ENCODE peak calls at places on chromosome 2, in five cellular contexts. V, O, E, N and G are unnamed samples.

GRCh38 chr2:161913865-161914264 is 160.2 kb downstream of the DPP4 start:
- DNase-seq in E (no peak), N (no peak), O (no peak), V (no peak), G (no peak)

GRCh38 chr2:1564506-1564905 is 151.2 kb downstream of the TPO start:
- DNase-seq in V (peak; percentile 63), N (no peak), E (no peak), O (no peak), G (no peak)

GRCh38 chr2:78082555-78082954 is 560.4 kb upstream of the LRRTM4 start:
- DNase-seq in O (no peak), E (no peak), V (no peak), N (no peak), G (no peak)

GRCh38 chr2:3243804-3244203 is 133.8 kb downstream of the EIPR1 start:
- DNase-seq in O (no peak), V (no peak), N (no peak), E (no peak), G (no peak)

GRCh38 chr2:128268611-128269357 is 49.9 kb downstream of the HS6ST1 start:
- DNase-seq in V (no peak), O (no peak), E (no peak), N (no peak), G (no peak)

GRCh38 chr2:171412571-171412970 is 21.2 kb downstream of the METTL8 start:
- DNase-seq in O (no peak), E (no peak), N (no peak), V (no peak), G (no peak)

GRCh38 chr2:159960413-159960812 is 102.0 kb downstream of the PLA2R1 start:
- DNase-seq in O (no peak), V (no peak), E (peak; percentile 78), N (no peak), G (no peak)

GRCh38 chr2:137302957-137303356 is 537.6 kb downstream of the THSD7B start:
- DNase-seq in V (peak; percentile 68), N (no peak), O (no peak), E (no peak), G (no peak)

GRCh38 chr2:217551229-217551909 is 451.4 kb downstream of the TNS1 start:
- DNase-seq in E (peak; percentile 53), N (no peak), O (no peak), V (no peak), G (peak; percentile 20)

GRCh38 chr2:101830555-101830954 is 133.0 kb downstream of the MAP4K4 start:
- DNase-seq in O (no peak), N (no peak), E (peak; percentile 92), V (no peak), G (no peak)

GRCh38 chr2:58633576-58634365 is 392.6 kb upstream of the FANCL start:
- DNase-seq in N (no peak), E (peak; percentile 44), V (no peak), O (no peak), G (no peak)

GRCh38 chr2:62992561-62992960 is 58.1 kb upstream of the OTX1 start:
- DNase-seq in N (peak; percentile 67), E (no peak), O (no peak), V (no peak), G (no peak)

GRCh38 chr2:7444614-7445013 is 527.4 kb downstream of the RNF144A start:
- DNase-seq in N (no peak), V (no peak), O (no peak), E (no peak), G (no peak)

GRCh38 chr2:101699939-101700442 is 2.5 kb downstream of the MAP4K4 start:
- DNase-seq in O (no peak), V (no peak), N (no peak), E (no peak), G (no peak)

GRCh38 chr2:155485141-155485842 is 786.8 kb downstream of the KCNJ3 start:
- DNase-seq in N (no peak), E (no peak), V (no peak), O (no peak), G (no peak)

GRCh38 chr2:100301881-100302584 is 20.3 kb downstream of the LONRF2 start:
- DNase-seq in V (no peak), N (no peak), E (no peak), O (no peak), G (no peak)

GRCh38 chr2:203789613-203790012 is 78.0 kb upstream of the CTLA4 start:
- DNase-seq in O (no peak), V (no peak), N (no peak), E (no peak), G (no peak)

GRCh38 chr2:238868616-238869292 is 20.9 kb downstream of the TWIST2 start:
- DNase-seq in N (no peak), E (no peak), O (no peak), V (no peak), G (peak; percentile 87)

GRCh38 chr2:239192975-239193374 is 207.8 kb downstream of the HDAC4 start:
- DNase-seq in V (peak; percentile 0), E (no peak), O (no peak), N (no peak), G (no peak)

GRCh38 chr2:7738596-7738995 is 821.4 kb downstream of the RNF144A start:
- DNase-seq in V (no peak), E (no peak), O (no peak), N (no peak), G (peak; percentile 10)

GRCh38 chr2:225842939-225843338 is 443.4 kb downstream of the NYAP2 start:
- DNase-seq in E (no peak), V (no peak), N (no peak), O (no peak), G (peak; percentile 87)

GRCh38 chr2:46967990-46968647 is 52.5 kb upstream of the MCFD2 start:
- DNase-seq in O (peak; percentile 82), N (no peak), E (peak; percentile 74), V (peak; percentile 56), G (peak; percentile 90)

GRCh38 chr2:85750509-85751299 is 3.1 kb upstream of the ATOH8 start:
- DNase-seq in N (peak; percentile 76), V (peak; percentile 82), O (no peak), E (peak; percentile 49), G (no peak)

GRCh38 chr2:239803102-239803763 is 221.9 kb downstream of the NDUFA10 start:
- DNase-seq in E (no peak), O (no peak), V (no peak), N (no peak), G (no peak)

GRCh38 chr2:107588960-107589542 is 237.6 kb upstream of the RGPD4 start:
- DNase-seq in O (no peak), V (no peak), N (no peak), E (no peak), G (no peak)

GRCh38 chr2:219687882-219688559 is 60.6 kb downstream of the SLC4A3 start:
- DNase-seq in E (no peak), O (no peak), V (no peak), N (no peak), G (no peak)

GRCh38 chr2:218733615-218734021 is 23.0 kb downstream of the TTLL4 start:
- DNase-seq in N (no peak), O (no peak), E (peak; percentile 77), V (no peak), G (no peak)

GRCh38 chr2:229443141-229443540 is 172.1 kb upstream of the PID1 start:
- DNase-seq in E (no peak), V (no peak), N (no peak), O (no peak), G (no peak)

GRCh38 chr2:231900975-231901374 is 25.2 kb downstream of the NPPC start:
- DNase-seq in N (peak; percentile 47), O (no peak), V (no peak), E (no peak), G (no peak)

GRCh38 chr2:18752667-18753422 is 163.5 kb upstream of the NT5C1B start:
- DNase-seq in E (no peak), O (no peak), V (no peak), N (no peak), G (no peak)

GRCh38 chr2:181239400-181239799 is 217.8 kb upstream of the ITGA4 start:
- DNase-seq in E (no peak), N (peak; percentile 30), V (no peak), O (no peak), G (no peak)

GRCh38 chr2:47033102-47033880 is 117.7 kb upstream of the MCFD2 start:
- DNase-seq in E (peak; percentile 14), N (peak; percentile 25), O (peak; percentile 52), V (no peak), G (no peak)

GRCh38 chr2:120262761-120263428 is 10.2 kb downstream of the RALB start:
- DNase-seq in V (no peak), E (peak; percentile 30), O (no peak), N (peak; percentile 40), G (no peak)

GRCh38 chr2:11984556-11985158 is 238.2 kb downstream of the LPIN1 start:
- DNase-seq in E (no peak), V (no peak), O (no peak), N (no peak), G (no peak)
- TF ChIP-seq CTCF in E (no peak), V (no peak), O (no peak), N (no peak), G (no peak)

DNA sequence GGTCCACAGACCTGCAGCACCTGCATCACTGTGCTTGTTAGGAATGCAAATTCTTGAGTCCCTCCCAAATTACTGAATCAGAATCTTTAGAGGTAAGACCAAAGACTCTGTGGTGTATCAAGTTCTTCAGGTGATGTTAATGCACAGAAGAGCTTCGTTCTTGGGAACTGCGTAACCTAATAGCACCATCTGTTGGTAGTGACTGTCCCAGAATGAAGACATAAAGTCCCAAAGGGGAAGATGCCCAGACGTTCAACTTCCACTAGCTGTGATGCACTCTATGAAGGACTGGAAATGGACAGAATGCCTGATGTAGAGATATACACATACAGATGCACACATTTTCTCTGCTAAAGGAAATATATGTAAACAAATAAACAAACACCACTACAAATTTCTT is 576.0 kb downstream of the LRP1B start:
- DNase-seq in E (peak; percentile 11), N (peak; percentile 63), O (no peak), V (no peak), G (no peak)
- TF ChIP-seq CTCF in E (peak; percentile 72), N (peak; percentile 68), O (no peak), V (peak; percentile 50), G (peak; percentile 44)

DNA sequence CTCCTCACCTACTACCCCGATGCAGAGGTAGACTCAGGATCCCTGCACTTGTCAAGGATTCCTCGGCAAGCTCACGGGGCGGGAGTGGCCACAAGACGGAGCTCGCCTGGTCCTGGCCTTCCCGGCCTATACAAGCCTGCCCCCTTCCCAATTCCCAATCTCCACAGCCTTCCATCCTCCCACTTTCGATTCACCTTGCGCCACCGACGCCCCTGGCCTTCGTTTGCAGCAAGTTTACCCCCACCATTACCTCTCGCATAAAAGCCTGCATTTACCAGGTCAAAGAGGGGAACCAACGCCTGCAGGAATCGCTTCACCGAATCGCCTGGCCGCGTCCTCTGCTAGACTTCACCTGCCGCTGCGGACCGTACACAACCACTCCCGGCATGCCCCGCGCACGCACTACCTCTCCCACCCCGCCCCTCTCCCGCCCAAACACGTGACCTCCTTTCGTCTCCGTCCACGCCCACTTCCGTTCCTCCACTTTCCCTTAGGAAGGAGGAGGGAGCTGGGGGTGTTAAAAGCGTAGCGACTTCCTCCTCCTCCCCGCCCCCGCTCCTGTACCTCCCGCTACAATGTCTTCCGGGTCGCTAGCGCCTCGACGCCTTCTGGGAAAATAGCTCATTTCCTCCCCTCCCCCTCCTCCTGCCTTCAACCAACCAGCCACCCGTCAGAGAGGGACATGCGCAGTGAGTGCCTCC is at the start of gene ORC4:
- DNase-seq in O (peak; percentile 99), N (peak; percentile 100), E (peak; percentile 99), V (peak; percentile 100), G (peak; percentile 99)
- TF ChIP-seq CTCF in O (no peak), N (peak; percentile 58), E (peak; percentile 64), V (peak; percentile 62), G (peak; percentile 49)

DNA sequence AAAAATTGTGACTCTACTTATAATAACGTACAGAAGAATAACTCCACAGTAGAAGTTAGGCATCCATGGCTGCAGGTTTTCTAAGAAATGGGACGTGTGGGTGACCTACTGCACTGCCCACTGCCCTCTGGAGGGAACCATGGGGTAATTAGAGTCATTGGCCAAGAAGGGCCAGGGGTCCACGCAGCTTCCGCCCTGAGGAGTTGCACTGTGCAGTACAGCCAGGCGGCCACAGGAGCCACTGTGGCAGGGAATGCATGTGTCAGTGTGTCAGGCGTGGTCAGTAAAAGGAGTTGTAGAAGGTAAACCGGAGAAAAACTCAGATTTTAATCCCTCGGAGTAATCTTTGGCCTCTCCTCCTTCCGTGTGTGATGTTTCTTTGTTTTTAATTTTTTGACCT is 24.8 kb downstream of the NCK2 start:
- DNase-seq in V (no peak), E (peak; percentile 56), N (peak; percentile 59), O (no peak), G (no peak)
- TF ChIP-seq CTCF in V (no peak), E (peak; percentile 62), N (peak; percentile 45), O (no peak), G (no peak)